ENCODE peak calls at places on chromosomes 11 and 22, in four cellular contexts. B, W, M and Z are unnamed samples.

GRCh38 chr11:28303477-28304191 is 195.4 kb downstream of the METTL15 start:
- DNase-seq in W (no peak), M (no peak), B (no peak), Z (no peak)

GRCh38 chr11:129102225-129102624 is 89.9 kb downstream of the ARHGAP32 start:
- DNase-seq in W (no peak), M (no peak), B (no peak), Z (no peak)

GRCh38 chr11:119356349-119357031 is 10.0 kb upstream of the MFRP start:
- DNase-seq in B (peak; percentile 92), W (no peak), M (no peak), Z (no peak)

GRCh38 chr11:131658952-131659351 is 288.5 kb downstream of the NTM start:
- DNase-seq in M (no peak), B (no peak), W (no peak), Z (no peak)

GRCh38 chr22:22578702-22579424 is 19.8 kb upstream of the PRAME start:
- DNase-seq in B (no peak), M (peak; percentile 34), W (no peak), Z (no peak)

GRCh38 chr11:72125956-72126355 is 9.6 kb upstream of the FOLR3 start:
- DNase-seq in W (no peak), M (no peak), B (no peak), Z (no peak)

GRCh38 chr11:111812211-111812610 is 46.0 kb upstream of the PPP2R1B start:
- DNase-seq in B (no peak), W (no peak), M (no peak), Z (no peak)

GRCh38 chr22:22422629-22423112 is 85.9 kb downstream of the ZNF280B start:
- DNase-seq in M (peak; percentile 51), B (no peak), W (peak; percentile 93), Z (no peak)

GRCh38 chr11:62546244-62546936 is at the start of gene AHNAK:
- DNase-seq in B (peak; percentile 93), W (no peak), M (peak; percentile 83), Z (no peak)

GRCh38 chr11:123382555-123383074 is 47.5 kb upstream of the GRAMD1B start:
- DNase-seq in W (peak; percentile 90), M (no peak), B (no peak), Z (no peak)

GRCh38 chr22:27879923-27880322 is 39.1 kb downstream of the PITPNB start:
- DNase-seq in W (no peak), B (no peak), M (peak; percentile 23), Z (no peak)

GRCh38 chr11:61976813-61977475 is 9.5 kb upstream of the FTH1 start:
- DNase-seq in W (no peak), M (no peak), B (no peak), Z (no peak)

GRCh38 chr22:43297246-43298061 is 45.7 kb downstream of the SCUBE1 start:
- DNase-seq in W (no peak), M (no peak), B (no peak), Z (no peak)

GRCh38 chr11:57903441-57904123 is 120.1 kb upstream of the OR9Q1 start:
- DNase-seq in M (peak; percentile 54), W (peak; percentile 83), B (no peak), Z (no peak)

GRCh38 chr11:68498903-68499883 is 38.6 kb downstream of the PPP6R3 start:
- DNase-seq in B (no peak), W (no peak), M (no peak), Z (no peak)

GRCh38 chr11:69278091-69278867 is 15.7 kb upstream of the MYEOV start:
- DNase-seq in B (no peak), W (no peak), M (no peak), Z (no peak)

GRCh38 chr22:44924098-44924497 is 85.7 kb downstream of the PHF21B start:
- DNase-seq in B (no peak), M (no peak), W (no peak), Z (no peak)

GRCh38 chr22:50581950-50582561 is 593 bp downstream of the CHKB start:
- DNase-seq in M (no peak), W (no peak), B (no peak), Z (no peak)

GRCh38 chr11:19367051-19367709 is 126.4 kb upstream of the E2F8 start:
- DNase-seq in B (no peak), W (no peak), M (peak; percentile 59), Z (peak; percentile 26)

GRCh38 chr11:34792814-34793241 is 123.4 kb downstream of the APIP start:
- DNase-seq in B (no peak), M (no peak), W (no peak), Z (no peak)

GRCh38 chr22:43996981-43997265 is 27.2 kb upstream of the PARVB start:
- DNase-seq in W (no peak), B (no peak), M (no peak), Z (no peak)

GRCh38 chr11:30724274-30724673 is 138.1 kb upstream of the MPPED2 start:
- DNase-seq in W (no peak), M (no peak), B (no peak), Z (no peak)

GRCh38 chr22:22194931-22195264 is 49.7 kb upstream of the VPREB1 start:
- DNase-seq in M (no peak), B (no peak), W (no peak), Z (no peak)

GRCh38 chr11:2562181-2562581 is 117.4 kb downstream of the KCNQ1 start:
- DNase-seq in W (no peak), B (peak; percentile 63), M (no peak), Z (no peak)

GRCh38 chr11:57131080-57131790 is 50.5 kb upstream of the LRRC55 start:
- DNase-seq in B (no peak), W (peak; percentile 55), M (peak; percentile 9), Z (no peak)

GRCh38 chr11:66978717-66979116 is 3.6 kb downstream of the C11orf86 start:
- DNase-seq in M (no peak), W (no peak), B (no peak), Z (no peak)